ENCODE peak calls at places on chromosomes 16 and 17, in ten cellular contexts. N, J, W, O, L, H, P, Y, Z and R are unnamed samples.
A peak's percentile ranks its signal among the peaks of the same experiment; 100 is the strongest.

GRCh38 chr16:22670551-22670970 is 143.4 kb upstream of the HS3ST2 start:
- DNase-seq in N (peak; percentile 25), J (peak; percentile 17), W (peak; percentile 96), O (peak; percentile 87), L (peak; percentile 26), H (no peak), P (no peak), Y (no peak), Z (no peak), R (peak; percentile 13)

GRCh38 chr17:80559688-80560290 is 15.2 kb downstream of the RPTOR start:
- DNase-seq in N (no peak), J (no peak), W (no peak), O (no peak), L (no peak), H (peak; percentile 77), P (no peak), Y (no peak), Z (no peak), R (no peak)

GRCh38 chr17:48550313-48551205 is 5.7 kb upstream of the HOXB2 start:
- DNase-seq in N (no peak), J (no peak), W (peak; percentile 91), O (no peak), L (no peak), H (no peak), P (peak; percentile 74), Y (no peak), Z (no peak), R (no peak)

GRCh38 chr16:12064291-12064690 is 87.8 kb downstream of the SNX29 start:
- DNase-seq in N (no peak), J (no peak), W (no peak), O (no peak), L (no peak), H (no peak), P (no peak), Y (no peak), Z (no peak), R (peak; percentile 1)

GRCh38 chr17:83203073-83203471 is 123.7 kb downstream of the METRNL start:
- DNase-seq in N (no peak), J (peak; percentile 10), W (no peak), O (no peak), L (no peak), H (peak; percentile 98), P (no peak), Y (peak; percentile 99), Z (no peak), R (peak; percentile 35)

GRCh38 chr17:31373150-31374082 is 18.1 kb upstream of the RAB11FIP4 start:
- DNase-seq in N (no peak), J (no peak), W (no peak), O (peak; percentile 80), L (no peak), H (peak; percentile 29), P (no peak), Y (no peak), Z (peak; percentile 74), R (peak; percentile 72)

GRCh38 chr16:57533618-57534336 is 2.6 kb downstream of the CCDC102A start:
- DNase-seq in N (no peak), J (no peak), W (peak; percentile 32), O (no peak), L (no peak), H (no peak), P (no peak), Y (no peak), Z (no peak), R (no peak)

GRCh38 chr16:12907670-12908233 is 6.4 kb downstream of the SHISA9 start:
- DNase-seq in N (no peak), J (no peak), W (peak; percentile 45), O (peak; percentile 35), L (no peak), H (no peak), P (no peak), Y (no peak), Z (no peak), R (peak; percentile 38)

GRCh38 chr17:50196826-50197225 is 4.6 kb downstream of the COL1A1 start:
- DNase-seq in N (no peak), J (no peak), W (no peak), O (no peak), L (no peak), H (no peak), P (no peak), Y (peak; percentile 75), Z (no peak), R (no peak)

GRCh38 chr17:44004077-44004760 is at the start of gene NAGS:
- DNase-seq in N (no peak), J (peak; percentile 24), W (peak; percentile 87), O (no peak), L (no peak), H (no peak), P (no peak), Y (no peak), Z (no peak), R (no peak)

GRCh38 chr17:50830298-50830697 is 5.1 kb upstream of the WFIKKN2 start:
- DNase-seq in N (no peak), J (no peak), W (peak; percentile 39), O (no peak), L (no peak), H (no peak), P (no peak), Y (no peak), Z (no peak), R (no peak)

GRCh38 chr17:77737442-77738265 is 220.8 kb upstream of the TNRC6C start:
- DNase-seq in N (no peak), J (no peak), W (peak; percentile 52), O (no peak), L (no peak), H (no peak), P (peak; percentile 82), Y (no peak), Z (no peak), R (no peak)

GRCh38 chr17:44218344-44219125 is 940 bp downstream of the UBTF start:
- DNase-seq in N (peak; percentile 71), J (peak; percentile 90), W (peak; percentile 98), O (peak; percentile 91), L (peak; percentile 77), H (no peak), P (peak; percentile 96), Y (no peak), Z (peak; percentile 91), R (peak; percentile 88)

GRCh38 chr16:51753382-51753781 is 602.3 kb upstream of the SALL1 start:
- DNase-seq in N (no peak), J (no peak), W (no peak), O (no peak), L (no peak), H (no peak), P (no peak), Y (no peak), Z (no peak), R (no peak)

GRCh38 chr17:1197379-1197778 is 17.6 kb upstream of the ABR start:
- DNase-seq in N (no peak), J (no peak), W (no peak), O (peak; percentile 33), L (no peak), H (no peak), P (no peak), Y (no peak), Z (no peak), R (no peak)

GRCh38 chr17:60926466-60927183 is 249.0 kb downstream of the BCAS3 start:
- DNase-seq in N (no peak), J (no peak), W (no peak), O (no peak), L (no peak), H (no peak), P (no peak), Y (no peak), Z (no peak), R (no peak)

GRCh38 chr16:73043828-73044493 is 4.0 kb downstream of the ZFHX3 start:
- DNase-seq in N (no peak), J (no peak), W (no peak), O (no peak), L (no peak), H (no peak), P (no peak), Y (no peak), Z (no peak), R (no peak)

GRCh38 chr17:4815043-4815675 is 8.2 kb downstream of the PLD2 start:
- DNase-seq in N (no peak), J (no peak), W (peak; percentile 67), O (no peak), L (no peak), H (no peak), P (no peak), Y (no peak), Z (no peak), R (no peak)

GRCh38 chr17:64315032-64315490 is 52.0 kb upstream of the TEX2 start:
- DNase-seq in N (no peak), J (no peak), W (no peak), O (no peak), L (no peak), H (no peak), P (no peak), Y (no peak), Z (no peak), R (no peak)

GRCh38 chr16:25005445-25006306 is 9.5 kb downstream of the ARHGAP17 start:
- DNase-seq in N (no peak), J (no peak), W (no peak), O (no peak), L (no peak), H (no peak), P (no peak), Y (no peak), Z (no peak), R (no peak)

GRCh38 chr17:44555056-44555455 is 2.2 kb upstream of the FZD2 start:
- DNase-seq in N (no peak), J (no peak), W (no peak), O (no peak), L (no peak), H (no peak), P (no peak), Y (no peak), Z (no peak), R (no peak)

GRCh38 chr17:50064253-50064991 is 8.5 kb downstream of the ITGA3 start:
- DNase-seq in N (no peak), J (no peak), W (peak; percentile 68), O (no peak), L (no peak), H (peak; percentile 92), P (no peak), Y (peak; percentile 86), Z (no peak), R (peak; percentile 56)

GRCh38 chr16:75096730-75097129 is 19.9 kb downstream of the LDHD start:
- DNase-seq in N (no peak), J (no peak), W (peak; percentile 93), O (no peak), L (no peak), H (no peak), P (no peak), Y (no peak), Z (no peak), R (no peak)

GRCh38 chr17:71118039-71118438 is 948.7 kb downstream of the KCNJ2 start:
- DNase-seq in N (no peak), J (no peak), W (peak; percentile 12), O (no peak), L (no peak), H (no peak), P (peak; percentile 62), Y (no peak), Z (peak; percentile 16), R (no peak)